ENCODE peak calls at places on chromosomes 5 and 9, in eight cellular contexts. E, N, D, K, O, C, Z and X are unnamed samples.

GRCh38 chr9:37971107-37971459 is 67.2 kb upstream of the SLC25A51 start:
- DNase-seq in E (no peak), N (no peak), D (no peak), K (no peak), O (no peak), C (no peak), Z (no peak), X (no peak)

GRCh38 chr9:114178076-114178475 is 22.7 kb downstream of the COL27A1 start:
- DNase-seq in E (no peak), N (no peak), D (no peak), K (no peak), O (no peak), C (no peak), Z (no peak), X (no peak)

GRCh38 chr9:119026120-119026519 is 343.1 kb downstream of the BRINP1 start:
- DNase-seq in E (no peak), N (no peak), D (peak), K (no peak), O (no peak), C (no peak), Z (no peak), X (no peak)

GRCh38 chr9:134765785-134766184 is 114.8 kb upstream of the FCN2 start:
- DNase-seq in E (peak), N (no peak), D (no peak), K (no peak), O (no peak), C (no peak), Z (no peak), X (no peak)

GRCh38 chr5:71631070-71631469 is 43.9 kb downstream of the MCCC2 start:
- DNase-seq in E (no peak), N (no peak), D (peak), K (no peak), O (no peak), C (no peak), Z (no peak), X (no peak)

GRCh38 chr5:149528661-149529060 is 22.6 kb downstream of the CSNK1A1 start:
- DNase-seq in E (no peak), N (no peak), D (no peak), K (no peak), O (no peak), C (no peak), Z (no peak), X (no peak)

GRCh38 chr9:35237303-35237702 is 75.5 kb downstream of the UNC13B start:
- DNase-seq in E (no peak), N (peak), D (no peak), K (no peak), O (no peak), C (no peak), Z (no peak), X (no peak)

GRCh38 chr9:87455407-87455806 is 42.3 kb upstream of the DAPK1 start:
- DNase-seq in E (no peak), N (peak), D (no peak), K (no peak), O (no peak), C (peak), Z (no peak), X (no peak)

GRCh38 chr9:83384214-83384613 is 154.0 kb downstream of the FRMD3 start:
- DNase-seq in E (no peak), N (no peak), D (no peak), K (no peak), O (no peak), C (no peak), Z (no peak), X (no peak)

GRCh38 chr9:32431940-32432555 is 47.6 kb downstream of the ACO1 start:
- DNase-seq in E (peak), N (peak), D (peak), K (peak), O (peak), C (peak), Z (peak), X (no peak)

GRCh38 chr9:111662851-111663823 is 1.7 kb downstream of the GNG10 start:
- DNase-seq in E (no peak), N (peak), D (no peak), K (peak), O (no peak), C (no peak), Z (no peak), X (no peak)

GRCh38 chr9:129567842-129568559 is 52.9 kb downstream of the C9orf50 start:
- DNase-seq in E (no peak), N (peak), D (peak), K (peak), O (no peak), C (peak), Z (peak), X (no peak)

GRCh38 chr5:111384220-111384619 is 128.1 kb downstream of the STARD4 start:
- DNase-seq in E (no peak), N (no peak), D (no peak), K (no peak), O (no peak), C (no peak), Z (peak), X (no peak)

GRCh38 chr5:68533571-68534051 is 318.1 kb downstream of the PIK3R1 start:
- DNase-seq in E (no peak), N (no peak), D (no peak), K (no peak), O (no peak), C (no peak), Z (no peak), X (no peak)

GRCh38 chr9:91530829-91531228 is 107.2 kb upstream of the NFIL3 start:
- DNase-seq in E (no peak), N (no peak), D (no peak), K (peak), O (no peak), C (no peak), Z (no peak), X (no peak)

GRCh38 chr5:133657036-133657435 is 44.7 kb upstream of the FSTL4 start:
- DNase-seq in E (no peak), N (no peak), D (no peak), K (no peak), O (no peak), C (no peak), Z (no peak), X (no peak)

GRCh38 chr5:115378754-115379153 is 82.3 kb upstream of the CCDC112 start:
- DNase-seq in E (no peak), N (no peak), D (no peak), K (no peak), O (no peak), C (no peak), Z (no peak), X (no peak)

GRCh38 chr5:121967187-121967586 is 5.4 kb downstream of the SRFBP1 start:
- DNase-seq in E (no peak), N (no peak), D (no peak), K (peak), O (no peak), C (peak), Z (peak), X (no peak)

DNA sequence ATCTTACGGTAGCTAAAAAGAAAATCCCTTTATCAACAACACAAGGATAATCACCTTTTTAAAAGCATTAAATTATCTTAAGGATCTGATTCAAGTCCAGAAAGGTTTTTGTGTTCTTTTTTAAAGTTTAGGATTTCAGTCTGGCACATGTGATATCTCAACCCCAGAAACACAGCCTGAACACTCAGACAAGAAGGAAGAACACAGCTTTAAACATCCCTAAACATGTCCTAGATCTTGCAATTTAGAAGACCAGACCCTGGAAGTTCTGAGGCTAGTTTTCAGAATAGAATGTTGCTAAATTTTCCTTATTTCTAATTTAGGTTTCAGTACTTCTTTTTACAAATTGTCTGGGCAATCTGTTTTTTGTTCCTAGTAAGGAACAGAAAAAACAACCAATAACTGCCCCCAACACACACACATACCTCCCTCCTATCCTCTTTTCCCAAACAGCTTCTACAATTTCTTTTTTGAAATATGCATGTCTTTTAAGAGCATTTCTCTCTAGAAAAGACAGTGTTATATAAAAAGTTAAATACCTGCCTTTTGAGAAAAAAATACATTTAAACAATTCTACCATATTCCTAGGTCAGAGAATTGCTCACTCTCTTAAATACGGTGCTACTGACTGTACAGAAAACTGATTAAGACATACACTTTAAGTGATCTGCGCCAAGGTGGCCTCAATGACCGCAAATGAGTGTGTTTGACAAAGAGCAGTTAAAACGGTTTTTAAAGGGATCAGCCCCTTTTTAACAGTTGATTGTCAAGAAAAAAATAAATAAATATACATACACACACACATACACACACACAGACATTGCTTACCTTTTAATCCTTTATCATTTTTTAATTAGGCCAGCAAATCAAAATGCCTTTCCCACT is 830 bp downstream of the ZNF608 start:
- DNase-seq in E (peak), N (no peak), D (no peak), K (peak), O (no peak), C (no peak), Z (peak), X (no peak)
- H3K4me3 ChIP-seq in E (peak), N (peak), D (peak), K (peak), O (peak), C (peak), Z (peak), X (no peak)

DNA sequence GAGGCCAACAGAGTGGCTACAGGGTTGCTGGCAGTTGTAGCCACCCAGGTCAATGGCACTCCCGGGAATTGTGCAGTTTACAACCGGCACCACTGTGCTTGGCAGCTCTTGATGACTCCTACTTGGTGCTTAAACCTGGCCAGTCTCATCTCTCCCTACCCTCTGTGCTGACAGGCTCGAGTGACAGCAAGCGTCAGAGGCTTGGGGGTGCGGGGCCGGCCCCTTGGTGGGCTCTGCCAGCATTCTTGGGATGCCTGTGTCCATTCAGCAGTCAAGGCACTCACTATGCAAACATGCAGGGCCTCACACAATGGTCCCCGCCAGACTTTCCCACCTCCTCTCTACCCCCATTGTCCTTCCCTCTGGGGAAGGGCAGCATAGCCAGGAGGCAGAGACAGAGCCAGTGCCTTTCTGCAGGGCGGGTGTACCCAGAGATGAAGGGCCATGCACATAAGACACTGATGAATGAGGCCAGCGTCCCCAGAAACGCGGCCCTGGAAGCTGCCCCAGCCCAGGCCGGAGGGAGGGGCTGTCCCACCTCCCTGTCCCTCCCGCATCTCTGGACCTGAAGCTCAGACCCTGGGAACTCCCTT is 26.3 kb upstream of the NOTCH1 start:
- DNase-seq in E (no peak), N (peak), D (peak), K (peak), O (peak), C (peak), Z (no peak), X (no peak)
- H3K27ac ChIP-seq in E (no peak), N (peak), D (peak), K (peak), O (peak), C (peak), Z (no peak), X (no peak)

GRCh38 chr9:136329636-136330405 is 2.5 kb downstream of the GPSM1 start:
- DNase-seq in E (no peak), N (no peak), D (no peak), K (no peak), O (no peak), C (no peak), Z (no peak), X (no peak)

GRCh38 chr9:136327313-136327971 is at the start of gene GPSM1:
- DNase-seq in E (no peak), N (peak), D (peak), K (peak), O (peak), C (no peak), Z (peak), X (peak)

GRCh38 chr9:136329211-136329627 is 1.9 kb downstream of the GPSM1 start:
- DNase-seq in E (no peak), N (no peak), D (no peak), K (no peak), O (no peak), C (no peak), Z (no peak), X (no peak)

GRCh38 chr9:136328011-136328621 is 777 bp downstream of the GPSM1 start:
- DNase-seq in E (no peak), N (no peak), D (no peak), K (no peak), O (no peak), C (no peak), Z (no peak), X (no peak)

DNA sequence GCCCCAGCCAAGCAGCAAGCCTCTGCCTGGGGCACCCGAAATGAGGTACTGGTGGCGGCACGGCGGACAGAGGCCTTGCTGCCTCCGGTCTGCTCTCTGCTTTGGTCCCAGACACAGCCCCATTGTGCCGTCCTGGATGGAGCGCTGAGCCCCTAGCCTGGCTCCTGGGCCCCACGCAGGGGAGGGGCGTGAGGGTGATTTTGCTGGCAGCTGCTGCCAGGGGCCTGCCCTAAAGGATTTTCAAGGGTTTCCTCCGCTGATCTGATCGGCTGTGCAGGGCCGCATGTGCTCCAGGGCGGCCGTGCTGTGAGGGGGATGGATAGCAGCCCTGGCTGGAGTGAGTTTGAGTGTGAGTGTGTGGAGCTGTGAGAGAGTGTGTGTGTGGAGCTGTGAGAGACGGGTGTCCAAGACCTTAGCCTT is 1.3 kb downstream of the GPSM1 start:
- DNase-seq in E (no peak), N (no peak), D (no peak), K (peak), O (no peak), C (no peak), Z (peak), X (no peak)
- H3K4me3 ChIP-seq in E (no peak), N (peak), D (peak), K (peak), O (peak), C (peak), Z (peak), X (no peak)

DNA sequence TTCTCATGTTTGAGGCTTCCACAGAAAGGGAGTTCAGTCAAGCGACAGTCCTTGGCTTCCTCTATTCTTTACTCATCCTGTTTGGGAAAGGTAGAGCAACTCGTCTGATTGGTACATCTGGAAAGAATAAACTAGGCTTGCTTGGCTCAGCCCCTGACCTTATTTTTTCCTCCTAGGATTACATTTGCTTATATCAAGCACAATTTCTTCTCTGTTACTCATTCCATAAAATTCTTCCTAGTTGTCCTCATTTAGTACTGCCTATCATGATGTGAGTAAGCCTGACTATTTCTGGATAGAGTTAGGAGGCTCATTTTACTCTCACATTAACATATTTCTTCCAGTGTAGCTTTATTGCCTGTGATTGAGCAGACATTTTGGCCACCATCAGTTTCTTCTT is 10.9 kb upstream of the CARNMT1 start:
- DNase-seq in E (no peak), N (no peak), D (no peak), K (peak), O (no peak), C (no peak), Z (no peak), X (no peak)
- H3K27ac ChIP-seq in E (no peak), N (no peak), D (no peak), K (no peak), O (peak), C (no peak), Z (no peak), X (no peak)

GRCh38 chr5:92559331-92559730 is 1021.7 kb downstream of the NR2F1-AS1 start:
- DNase-seq in E (no peak), N (no peak), D (no peak), K (no peak), O (no peak), C (no peak), Z (no peak), X (no peak)

GRCh38 chr5:92560698-92561361 is 1020.2 kb downstream of the NR2F1-AS1 start:
- DNase-seq in E (no peak), N (peak), D (no peak), K (peak), O (no peak), C (peak), Z (no peak), X (no peak)

GRCh38 chr5:92562065-92562464 is 1019.0 kb downstream of the NR2F1-AS1 start:
- DNase-seq in E (no peak), N (no peak), D (no peak), K (no peak), O (no peak), C (no peak), Z (no peak), X (no peak)

GRCh38 chr5:92559743-92560142 is 1021.3 kb downstream of the NR2F1-AS1 start:
- DNase-seq in E (no peak), N (peak), D (no peak), K (peak), O (no peak), C (peak), Z (peak), X (no peak)

DNA sequence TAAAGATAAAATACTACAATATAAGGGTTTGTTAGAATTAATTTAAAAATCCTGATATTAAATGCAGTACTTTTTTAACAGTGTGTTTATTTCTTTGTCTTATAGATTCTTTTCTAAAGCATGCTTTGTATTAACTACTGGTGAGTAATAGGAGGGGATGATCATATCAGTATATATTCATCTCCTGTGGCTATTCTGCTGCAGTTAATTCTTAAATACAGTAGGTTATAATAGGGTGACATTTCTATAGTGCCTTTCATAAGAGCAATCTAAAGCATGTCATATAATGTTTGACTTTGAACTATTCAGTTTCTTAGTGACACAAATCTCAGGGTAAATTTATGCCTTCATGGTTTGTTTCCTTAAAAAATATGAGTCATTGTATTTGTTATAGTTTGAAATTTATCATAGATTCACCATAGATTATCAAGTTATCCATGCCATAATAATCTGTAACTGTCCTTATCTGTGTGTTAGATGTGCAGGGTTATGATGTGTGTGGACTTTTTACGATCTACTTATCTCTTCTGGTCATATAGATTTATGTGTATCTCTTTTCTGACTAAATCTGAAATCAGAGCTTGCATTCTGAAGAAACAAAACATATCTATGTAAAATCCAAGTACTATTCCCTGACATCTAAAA is 1019.5 kb downstream of the NR2F1-AS1 start:
- DNase-seq in E (no peak), N (no peak), D (no peak), K (peak), O (no peak), C (peak), Z (no peak), X (no peak)
- H3K4me3 ChIP-seq in E (no peak), N (no peak), D (no peak), K (no peak), O (no peak), C (peak), Z (no peak), X (no peak)

GRCh38 chr5:172417983-172418630 is 36.2 kb downstream of the SH3PXD2B start:
- DNase-seq in E (no peak), N (no peak), D (peak), K (peak), O (peak), C (peak), Z (peak), X (no peak)
- H3K27ac ChIP-seq in E (no peak), N (no peak), D (peak), K (peak), O (no peak), C (peak), Z (no peak), X (no peak)